ENCODE peak calls at places on chromosome 14, in four cellular contexts. X, K, B and R are unnamed samples.

GRCh38 chr14:104935026-104935650 is 10.5 kb downstream of the PLD4 start:
- DNase-seq in X (no peak), B (no peak), K (peak), R (no peak)

GRCh38 chr14:96100171-96101064 is 61.3 kb downstream of the C14orf132 start:
- DNase-seq in X (peak), B (peak), K (peak), R (peak)

GRCh38 chr14:76464856-76465255 is 88.9 kb downstream of the ESRRB start:
- DNase-seq in B (no peak), X (peak), K (no peak), R (no peak)

GRCh38 chr14:59754256-59754655 is 116.3 kb downstream of the RTN1 start:
- DNase-seq in K (no peak), X (no peak), B (peak), R (no peak)

GRCh38 chr14:101643651-101644050 is 82.4 kb downstream of the DIO3 start:
- DNase-seq in B (no peak), K (no peak), X (no peak), R (no peak)

GRCh38 chr14:54275997-54276396 is 120.8 kb upstream of the CDKN3 start:
- DNase-seq in K (no peak), X (no peak), B (no peak), R (no peak)

GRCh38 chr14:68877993-68878575 is 85.2 kb upstream of the ZFP36L1 start:
- DNase-seq in B (no peak), X (no peak), K (no peak), R (no peak)

GRCh38 chr14:94650806-94651805 is 38.9 kb downstream of the SERPINA3 start:
- DNase-seq in B (no peak), X (no peak), K (no peak), R (no peak)

GRCh38 chr14:33580221-33580749 is 370.6 kb downstream of the EGLN3 start:
- DNase-seq in B (no peak), K (no peak), X (no peak), R (no peak)

GRCh38 chr14:50955373-50956043 is 11.2 kb upstream of the PYGL start:
- DNase-seq in K (peak), X (peak), B (peak), R (no peak)

GRCh38 chr14:89247457-89248122 is 169.4 kb downstream of the FOXN3 start:
- DNase-seq in K (no peak), B (no peak), X (peak), R (no peak)

GRCh38 chr14:54566410-54567223 is at the start of gene SAMD4A:
- DNase-seq in X (peak), K (peak), B (peak), R (peak)

GRCh38 chr14:59595071-59595470 is 18.5 kb upstream of the CCDC175 start:
- DNase-seq in B (no peak), K (no peak), X (no peak), R (no peak)

GRCh38 chr14:68548194-68549056 is 244.4 kb downstream of the ZFP36L1 start:
- DNase-seq in B (peak), X (peak), K (no peak), R (peak)